ENCODE peak calls at places on chromosomes 12 and 14, in four cellular contexts. One of them, this sample, is unnamed.

GRCh38 chr14:95477411-95478089 is 38.9 kb downstream of the SYNE3 start:
- DNase-seq in Caki2: no peak
- DNase-seq in adrenal gland: no peak
- DNase-seq in AG08396: no peak
- DNase-seq in this sample: no peak

GRCh38 chr12:52630104-52630500 is 11.7 kb upstream of the KRT73 start:
- DNase-seq in Caki2: no peak
- DNase-seq in adrenal gland: no peak
- DNase-seq in AG08396: no peak
- DNase-seq in this sample: no peak

GRCh38 chr14:81668626-81669274 is 135.1 kb upstream of the SEL1L start:
- DNase-seq in AG08396: no peak
- DNase-seq in Caki2: no peak
- DNase-seq in adrenal gland: no peak
- DNase-seq in this sample: no peak

GRCh38 chr14:59869381-59870255 is 958 bp downstream of the RTN1 start:
- DNase-seq in adrenal gland: no peak
- DNase-seq in AG08396: peak; percentile 9
- DNase-seq in Caki2: no peak
- DNase-seq in this sample: no peak

GRCh38 chr12:124927325-124928094 is 13.1 kb upstream of the UBC start:
- DNase-seq in AG08396: peak; percentile 81
- DNase-seq in adrenal gland: peak; percentile 96
- DNase-seq in Caki2: peak; percentile 92
- DNase-seq in this sample: no peak

GRCh38 chr14:51860164-51860835 is at the start of gene GNG2:
- DNase-seq in adrenal gland: peak; percentile 89
- DNase-seq in Caki2: no peak
- DNase-seq in AG08396: peak; percentile 71
- DNase-seq in this sample: no peak

GRCh38 chr12:25438638-25439037 is 114.4 kb downstream of the LMNTD1 start:
- DNase-seq in AG08396: peak; percentile 10
- DNase-seq in Caki2: peak; percentile 13
- DNase-seq in adrenal gland: no peak
- DNase-seq in this sample: peak; percentile 40

GRCh38 chr14:105275267-105275946 is 25.4 kb downstream of the BRF1 start:
- DNase-seq in Caki2: no peak
- DNase-seq in adrenal gland: no peak
- DNase-seq in AG08396: peak; percentile 68
- DNase-seq in this sample: no peak

GRCh38 chr12:54526800-54527630 is 22.4 kb upstream of the PDE1B start:
- DNase-seq in adrenal gland: peak; percentile 26
- DNase-seq in AG08396: peak; percentile 36
- DNase-seq in Caki2: peak; percentile 51
- DNase-seq in this sample: no peak

GRCh38 chr14:24436355-24437019 is 6.1 kb downstream of the SDR39U1 start:
- DNase-seq in Caki2: peak; percentile 55
- DNase-seq in adrenal gland: peak; percentile 58
- DNase-seq in AG08396: peak; percentile 80
- DNase-seq in this sample: no peak

GRCh38 chr12:67111182-67111581 is 158.0 kb upstream of the CAND1 start:
- DNase-seq in AG08396: no peak
- DNase-seq in Caki2: no peak
- DNase-seq in adrenal gland: no peak
- DNase-seq in this sample: no peak

GRCh38 chr14:94805726-94806288 is 35.9 kb upstream of the GSC start:
- DNase-seq in AG08396: no peak
- DNase-seq in Caki2: no peak
- DNase-seq in adrenal gland: no peak
- DNase-seq in this sample: no peak

GRCh38 chr12:110917467-110917866 is 2.9 kb downstream of the MYL2 start:
- DNase-seq in AG08396: peak; percentile 16
- DNase-seq in Caki2: peak; percentile 19
- DNase-seq in adrenal gland: no peak
- DNase-seq in this sample: peak; percentile 13

GRCh38 chr12:106985479-106985878 is 1.5 kb downstream of the MTERF2 start:
- DNase-seq in adrenal gland: no peak
- DNase-seq in AG08396: no peak
- DNase-seq in Caki2: no peak
- DNase-seq in this sample: no peak

GRCh38 chr14:58151264-58151700 is 731 bp downstream of the ARMH4 start:
- DNase-seq in AG08396: no peak
- DNase-seq in adrenal gland: peak; percentile 26
- DNase-seq in Caki2: peak; percentile 1
- DNase-seq in this sample: no peak

GRCh38 chr12:11849752-11850504 is 200.5 kb downstream of the ETV6 start:
- DNase-seq in AG08396: no peak
- DNase-seq in Caki2: no peak
- DNase-seq in adrenal gland: no peak
- DNase-seq in this sample: no peak

GRCh38 chr12:53193040-53193439 is 12.3 kb upstream of the CSAD start:
- DNase-seq in Caki2: no peak
- DNase-seq in adrenal gland: no peak
- DNase-seq in AG08396: no peak
- DNase-seq in this sample: no peak

GRCh38 chr14:37056473-37056872 is 115.9 kb downstream of the SLC25A21 start:
- DNase-seq in Caki2: no peak
- DNase-seq in AG08396: peak; percentile 49
- DNase-seq in adrenal gland: no peak
- DNase-seq in this sample: no peak

GRCh38 chr12:48996794-48997718 is 2.1 kb downstream of the DDN start:
- DNase-seq in adrenal gland: peak; percentile 80
- DNase-seq in Caki2: no peak
- DNase-seq in AG08396: peak; percentile 89
- DNase-seq in this sample: no peak

GRCh38 chr14:93748208-93749080 is 39.8 kb downstream of the PRIMA1 start:
- DNase-seq in AG08396: no peak
- DNase-seq in adrenal gland: no peak
- DNase-seq in Caki2: no peak
- DNase-seq in this sample: no peak

GRCh38 chr14:36941783-36942521 is 230.5 kb downstream of the SLC25A21 start:
- DNase-seq in AG08396: peak; percentile 50
- DNase-seq in Caki2: peak; percentile 46
- DNase-seq in adrenal gland: peak; percentile 73
- DNase-seq in this sample: peak; percentile 13

GRCh38 chr14:94329857-94330256 is 6.7 kb upstream of the SERPINA6 start:
- DNase-seq in Caki2: no peak
- DNase-seq in AG08396: no peak
- DNase-seq in adrenal gland: no peak
- DNase-seq in this sample: no peak

GRCh38 chr14:101209594-101209993 is 306.1 kb upstream of the RTL1 start:
- DNase-seq in adrenal gland: no peak
- DNase-seq in AG08396: no peak
- DNase-seq in Caki2: no peak
- DNase-seq in this sample: no peak

GRCh38 chr14:94330857-94331256 is 7.7 kb upstream of the SERPINA6 start:
- DNase-seq in adrenal gland: no peak
- DNase-seq in AG08396: no peak
- DNase-seq in Caki2: no peak
- DNase-seq in this sample: no peak

GRCh38 chr14:21068521-21069387 is 1.4 kb upstream of the ARHGEF40 start:
- DNase-seq in AG08396: peak; percentile 63
- DNase-seq in adrenal gland: peak; percentile 20
- DNase-seq in Caki2: no peak
- DNase-seq in this sample: no peak

This sample was measured in epithelial cell of proximal tubule.